ENCODE peak calls at places on chromosomes 7 and 10, in ten cellular contexts. M, J, C, E, Y, T, F, B, N and D are unnamed samples. For H3K4me1, the result is how much of the 10 kb centered on the place peaks cover.

GRCh38 chr7:26619348-26619747 is 245.0 kb downstream of the SKAP2 start:
- DNase-seq in M (no peak), J (no peak), C (no peak), E (no peak), Y (no peak), T (no peak), F (no peak), B (no peak), N (no peak), D (no peak)

GRCh38 chr7:27359167-27359731 is 116.6 kb downstream of the EVX1 start:
- DNase-seq in M (no peak), J (no peak), C (no peak), E (no peak), Y (no peak), T (no peak), F (no peak), B (no peak), N (no peak), D (no peak)

GRCh38 chr10:126011995-126012394 is 115.6 kb downstream of the FANK1 start:
- DNase-seq in M (no peak), J (no peak), C (no peak), E (no peak), Y (no peak), T (no peak), F (no peak), B (no peak), N (no peak), D (no peak)

GRCh38 chr10:70656489-70656888 is 15.8 kb upstream of the ADAMTS14 start:
- DNase-seq in M (no peak), J (peak), C (no peak), E (peak), Y (no peak), T (peak), F (no peak), B (peak), N (no peak), D (peak)

GRCh38 chr7:66078067-66078466 is 2.4 kb downstream of the ASL start:
- DNase-seq in M (no peak), J (no peak), C (no peak), E (no peak), Y (no peak), T (no peak), F (no peak), B (no peak), N (no peak), D (no peak)

GRCh38 chr7:65840446-65840845 is 32.4 kb upstream of the VKORC1L1 start:
- DNase-seq in M (no peak), J (no peak), C (no peak), E (peak), Y (no peak), T (peak), F (peak), B (no peak), N (no peak), D (no peak)

GRCh38 chr10:46518028-46518725 is 38.3 kb downstream of the GPRIN2 start:
- DNase-seq in M (no peak), J (no peak), C (no peak), E (no peak), Y (peak), T (no peak), F (peak), B (no peak), N (no peak), D (no peak)

GRCh38 chr10:97708976-97709745 is 4.4 kb upstream of the MARVELD1 start:
- DNase-seq in M (peak), J (no peak), C (peak), E (no peak), Y (peak), T (peak), F (peak), B (peak), N (no peak), D (peak)

GRCh38 chr7:102439963-102440795 is 6.8 kb downstream of the ORAI2 start:
- DNase-seq in M (peak), J (no peak), C (no peak), E (peak), Y (peak), T (peak), F (no peak), B (peak), N (no peak), D (no peak)

GRCh38 chr7:93551063-93551895 is 23.2 kb downstream of the CALCR start:
- DNase-seq in M (no peak), J (no peak), C (no peak), E (peak), Y (no peak), T (peak), F (no peak), B (peak), N (no peak), D (no peak)

GRCh38 chr7:8149222-8149621 is 112.7 kb downstream of the ICA1 start:
- DNase-seq in M (no peak), J (no peak), C (no peak), E (no peak), Y (no peak), T (no peak), F (no peak), B (peak), N (no peak), D (no peak)

GRCh38 chr7:130920122-130920521 is 186.1 kb upstream of the KLF14 start:
- DNase-seq in M (no peak), J (no peak), C (no peak), E (no peak), Y (no peak), T (no peak), F (no peak), B (no peak), N (no peak), D (no peak)

GRCh38 chr7:80581472-80581871 is 57.0 kb upstream of the CD36 start:
- DNase-seq in M (peak), J (no peak), C (no peak), E (no peak), Y (no peak), T (no peak), F (no peak), B (no peak), N (no peak), D (no peak)

GRCh38 chr10:130399425-130399950 is 263.3 kb downstream of the GLRX3 start:
- DNase-seq in M (no peak), J (no peak), C (no peak), E (no peak), Y (no peak), T (no peak), F (no peak), B (no peak), N (no peak), D (no peak)

GRCh38 chr7:49773082-49773938 is at the start of gene VWC2:
- DNase-seq in M (peak), J (no peak), C (no peak), E (no peak), Y (no peak), T (no peak), F (no peak), B (no peak), N (no peak), D (no peak)

GRCh38 chr7:1455241-1455939 is 3.9 kb downstream of the MICALL2 start:
- DNase-seq in M (no peak), J (peak), C (no peak), E (no peak), Y (peak), T (no peak), F (peak), B (no peak), N (no peak), D (peak)
- H3K4me1 ChIP-seq in M (half or more), J (under half), C (under half), E (half or more), Y (under half), T (under half), F (under half), B (half or more), N (under half), D (half or more)

GRCh38 chr10:114506874-114507385 is 102.6 kb upstream of the AFAP1L2 start:
- DNase-seq in M (no peak), J (no peak), C (no peak), E (no peak), Y (no peak), T (no peak), F (no peak), B (no peak), N (no peak), D (no peak)

GRCh38 chr10:114502071-114502470 is 97.8 kb upstream of the AFAP1L2 start:
- DNase-seq in M (no peak), J (no peak), C (no peak), E (no peak), Y (no peak), T (no peak), F (no peak), B (no peak), N (no peak), D (no peak)

GRCh38 chr10:114501650-114502049 is 97.3 kb upstream of the AFAP1L2 start:
- DNase-seq in M (no peak), J (no peak), C (no peak), E (no peak), Y (no peak), T (no peak), F (no peak), B (no peak), N (no peak), D (no peak)

GRCh38 chr10:114507449-114507848 is 103.1 kb upstream of the AFAP1L2 start:
- DNase-seq in M (peak), J (peak), C (no peak), E (no peak), Y (peak), T (no peak), F (peak), B (no peak), N (no peak), D (peak)

GRCh38 chr10:114504769-114505579 is 100.7 kb upstream of the AFAP1L2 start:
- DNase-seq in M (no peak), J (no peak), C (peak), E (no peak), Y (no peak), T (peak), F (no peak), B (peak), N (no peak), D (peak)
- H3K4me1 ChIP-seq in M (half or more), J (under half), C (under half), E (under half), Y (under half), T (under half), F (under half), B (half or more), N (half or more), D (under half)

GRCh38 chr7:114933665-114934064 is 11.8 kb downstream of the MDFIC start:
- DNase-seq in M (no peak), J (no peak), C (no peak), E (no peak), Y (no peak), T (no peak), F (no peak), B (no peak), N (no peak), D (no peak)
- H3K4me1 ChIP-seq in M (half or more), J (half or more), C (under half), E (under half), Y (under half), T (under half), F (under half), B (half or more), N (half or more), D (under half)

GRCh38 chr10:71945819-71946474 is 18.2 kb upstream of the CHST3 start:
- DNase-seq in M (no peak), J (no peak), C (no peak), E (no peak), Y (no peak), T (no peak), F (no peak), B (no peak), N (peak), D (no peak)

GRCh38 chr10:71950683-71951082 is 13.5 kb upstream of the CHST3 start:
- DNase-seq in M (no peak), J (no peak), C (no peak), E (no peak), Y (no peak), T (no peak), F (no peak), B (no peak), N (no peak), D (no peak)

GRCh38 chr10:71946700-71947099 is 17.5 kb upstream of the CHST3 start:
- DNase-seq in M (no peak), J (no peak), C (no peak), E (no peak), Y (no peak), T (no peak), F (no peak), B (no peak), N (no peak), D (no peak)

GRCh38 chr10:71952745-71953144 is 11.4 kb upstream of the CHST3 start:
- DNase-seq in M (no peak), J (no peak), C (no peak), E (no peak), Y (no peak), T (no peak), F (no peak), B (no peak), N (no peak), D (no peak)

DNA sequence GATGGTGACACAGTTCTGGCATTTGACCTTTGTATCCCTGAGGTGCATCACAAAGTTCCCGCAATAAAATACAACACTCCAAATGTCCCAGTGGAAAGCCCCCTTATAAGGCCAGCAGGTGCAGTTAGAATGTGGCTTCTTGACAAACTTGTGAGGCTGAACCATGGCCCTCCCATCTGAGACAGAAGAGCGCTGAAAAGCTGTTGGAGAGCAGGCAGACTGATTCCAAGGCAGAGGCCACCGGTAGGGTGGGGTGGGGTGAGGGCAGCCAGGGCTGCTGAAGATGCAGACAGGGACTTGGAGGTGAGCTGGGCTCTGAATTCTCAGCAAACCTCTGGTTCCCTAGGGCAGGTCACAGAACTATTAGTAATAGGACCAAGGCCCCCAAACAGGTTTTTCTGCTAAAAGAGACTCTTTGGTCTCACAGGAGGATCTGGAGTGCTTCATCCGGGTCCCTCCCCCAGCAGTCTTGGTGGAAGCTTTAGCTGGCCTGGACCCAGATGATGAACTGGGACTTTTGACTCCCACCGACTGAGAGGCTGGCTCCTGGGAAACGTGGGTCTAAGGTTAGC is 15.6 kb upstream of the CHST3 start:
- DNase-seq in M (no peak), J (no peak), C (no peak), E (no peak), Y (no peak), T (no peak), F (no peak), B (no peak), N (no peak), D (no peak)
- H3K4me1 ChIP-seq in M (under half), J (under half), C (under half), E (under half), Y (under half), T (under half), F (under half), B (under half), N (under half), D (under half)

GRCh38 chr7:24827027-24827426 is 69.8 kb upstream of the GSDME start:
- DNase-seq in M (no peak), J (no peak), C (no peak), E (no peak), Y (no peak), T (no peak), F (no peak), B (no peak), N (no peak), D (no peak)
- H3K4me1 ChIP-seq in M (half or more), J (under half), C (under half), E (under half), Y (under half), T (half or more), F (under half), B (under half), N (under half), D (under half)

GRCh38 chr10:119314061-119314460 is 106.7 kb downstream of the GRK5 start:
- DNase-seq in M (no peak), J (no peak), C (no peak), E (no peak), Y (no peak), T (no peak), F (no peak), B (no peak), N (no peak), D (no peak)

GRCh38 chr10:119316002-119316358 is 108.6 kb downstream of the GRK5 start:
- DNase-seq in M (no peak), J (no peak), C (no peak), E (no peak), Y (no peak), T (no peak), F (no peak), B (no peak), N (no peak), D (no peak)

GRCh38 chr10:119316729-119317097 is 109.3 kb downstream of the GRK5 start:
- DNase-seq in M (no peak), J (no peak), C (peak), E (no peak), Y (no peak), T (peak), F (no peak), B (peak), N (no peak), D (no peak)

GRCh38 chr10:119314486-119314885 is 107.1 kb downstream of the GRK5 start:
- DNase-seq in M (no peak), J (no peak), C (no peak), E (no peak), Y (no peak), T (no peak), F (no peak), B (peak), N (no peak), D (no peak)

DNA sequence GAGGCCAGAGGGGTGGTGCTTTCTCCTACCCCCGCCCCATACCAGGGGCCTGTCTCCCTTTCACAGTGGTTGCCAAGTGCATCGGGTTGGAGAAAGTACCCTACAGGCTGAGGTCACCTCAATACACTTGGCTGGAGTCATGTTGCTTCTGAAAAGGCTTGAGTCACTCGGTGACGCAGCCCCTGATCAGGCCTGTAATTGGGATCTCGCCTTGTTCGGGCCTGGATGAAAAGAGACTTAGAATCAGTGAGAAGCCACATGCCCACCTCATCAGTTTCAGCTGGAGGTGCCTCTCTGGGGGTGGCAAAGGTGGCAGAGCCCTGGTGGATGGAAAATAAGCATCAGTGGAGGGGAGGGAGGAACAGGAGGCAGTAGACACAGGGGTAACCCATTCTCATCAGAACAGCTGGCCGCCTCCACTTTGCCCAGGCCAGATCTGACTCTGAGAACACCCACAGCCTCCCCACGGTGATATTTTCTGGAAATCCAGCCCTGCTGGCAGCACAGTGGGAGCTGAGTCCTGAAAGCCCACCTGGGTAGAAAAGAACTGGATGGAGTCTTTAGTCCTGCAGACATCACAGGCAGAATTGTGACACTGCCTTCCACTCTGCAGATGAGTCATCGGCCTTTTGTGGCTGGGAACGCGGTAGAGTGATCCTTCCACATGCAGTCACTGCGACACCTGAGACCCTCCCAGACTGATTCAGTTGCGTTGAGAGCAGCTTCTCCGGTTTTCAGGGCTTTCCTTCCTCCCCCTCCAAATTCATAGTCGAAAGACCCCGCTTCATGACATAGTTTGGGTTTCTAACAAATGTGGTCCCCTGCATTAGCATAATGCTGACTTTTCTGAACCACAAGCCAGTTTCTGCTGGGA is 108.0 kb downstream of the GRK5 start:
- DNase-seq in M (no peak), J (no peak), C (peak), E (peak), Y (no peak), T (peak), F (peak), B (peak), N (no peak), D (no peak)
- H3K4me1 ChIP-seq in M (half or more), J (under half), C (half or more), E (half or more), Y (under half), T (under half), F (under half), B (under half), N (under half), D (under half)

DNA sequence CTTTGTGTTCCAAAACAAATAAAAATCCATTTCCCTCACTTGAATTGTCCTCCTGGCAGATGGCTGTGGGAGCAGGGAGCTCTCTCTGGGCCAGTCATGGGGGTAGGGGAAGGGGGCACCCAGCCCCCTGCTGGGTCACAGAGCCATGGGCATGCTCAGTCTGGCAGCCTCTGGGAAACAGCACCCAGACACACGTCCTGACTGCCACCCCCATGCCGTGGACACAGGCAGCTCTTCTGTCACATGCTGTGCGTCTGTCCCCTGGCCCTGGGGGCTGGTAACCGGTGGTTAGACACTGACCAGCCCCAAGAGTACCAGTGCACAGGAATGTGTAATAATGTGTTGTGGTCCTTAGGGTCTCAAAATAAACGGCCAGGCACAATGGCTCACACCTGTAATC is 47.0 kb downstream of the RASGEF1A start:
- DNase-seq in M (no peak), J (peak), C (no peak), E (no peak), Y (peak), T (no peak), F (no peak), B (no peak), N (no peak), D (no peak)
- H3K4me1 ChIP-seq in M (under half), J (under half), C (under half), E (under half), Y (under half), T (under half), F (under half), B (under half), N (under half), D (under half)